ENCODE peak calls at places on chromosomes 4 and X, in six cellular contexts. T, C, G, L, P and I are unnamed samples.

GRCh38 chrX:93422693-93423092 is 250.7 kb downstream of the NAP1L3 start:
- DNase-seq in C (peak; percentile 44), L (no peak), P (peak; percentile 11), T (no peak), G (no peak), I (peak; percentile 1)

GRCh38 chr4:4875147-4875546 is 15.7 kb downstream of the MSX1 start:
- DNase-seq in T (no peak), P (no peak), L (no peak), C (peak; percentile 31), G (no peak), I (no peak)

GRCh38 chrX:18992829-18993228 is 8.9 kb upstream of the PHKA2 start:
- DNase-seq in L (no peak), P (no peak), G (no peak), C (no peak), T (peak; percentile 44), I (no peak)

GRCh38 chr4:156190606-156191005 is 236.9 kb upstream of the CTSO start:
- DNase-seq in G (no peak), T (no peak), L (peak; percentile 24), C (no peak), P (peak; percentile 81), I (peak; percentile 28)

GRCh38 chr4:7651461-7651921 is 216.8 kb upstream of the PSAPL1 start:
- DNase-seq in G (no peak), L (peak; percentile 75), T (no peak), C (peak; percentile 81), P (no peak), I (no peak)

GRCh38 chr4:44016582-44017421 is 431.8 kb downstream of the KCTD8 start:
- DNase-seq in T (no peak), G (no peak), P (no peak), C (no peak), L (peak; percentile 19), I (no peak)

GRCh38 chrX:37767438-37767837 is 12.4 kb upstream of the CYBB start:
- DNase-seq in G (no peak), L (no peak), T (no peak), C (no peak), P (no peak), I (no peak)

GRCh38 chr4:145851516-145852201 is 87.0 kb downstream of the ZNF827 start:
- DNase-seq in C (no peak), P (no peak), T (no peak), G (no peak), L (no peak), I (no peak)

GRCh38 chr4:13540446-13541175 is 3.7 kb downstream of the NKX3-2 start:
- DNase-seq in P (no peak), C (peak; percentile 64), G (no peak), L (no peak), T (no peak), I (no peak)

GRCh38 chr4:168558587-168558986 is 61.7 kb downstream of the PALLD start:
- DNase-seq in C (no peak), G (no peak), P (peak; percentile 83), T (no peak), L (peak; percentile 21), I (no peak)

GRCh38 chr4:26048378-26048882 is 134.4 kb downstream of the SMIM20 start:
- DNase-seq in C (no peak), P (peak; percentile 93), T (no peak), L (peak; percentile 75), G (no peak), I (peak; percentile 87)

GRCh38 chrX:40102393-40103381 is 4.9 kb upstream of the BCOR start:
- DNase-seq in G (no peak), L (no peak), P (no peak), C (peak; percentile 79), T (no peak), I (no peak)

GRCh38 chr4:149223659-149224058 is 592.0 kb downstream of the IQCM start:
- DNase-seq in G (no peak), L (peak; percentile 45), C (no peak), P (peak; percentile 10), T (no peak), I (no peak)

GRCh38 chr4:134490863-134491262 is 289.3 kb upstream of the PABPC4L start:
- DNase-seq in C (no peak), G (no peak), T (no peak), P (no peak), L (peak; percentile 26), I (no peak)

GRCh38 chrX:54641530-54641929 is 111.5 kb downstream of the GNL3L start:
- DNase-seq in T (no peak), C (peak; percentile 26), G (no peak), P (no peak), L (peak; percentile 45), I (no peak)

GRCh38 chr4:163195247-163195765 is 28.6 kb upstream of the NAF1 start:
- DNase-seq in T (no peak), G (no peak), C (no peak), L (no peak), P (no peak), I (no peak)